ENCODE peak calls at places on chromosomes 2 and 18, in six cellular contexts. T is tibial artery, C is adipocyte, J is breast epithelium, Q is prostate gland, U is PC-9. O is an unnamed sample.

GRCh38 chr2:241154915-241155314 is 4.6 kb downstream of the PPP1R7 start:
- DNase-seq in T (no peak), C (no peak), J (no peak), Q (no peak), U (no peak), O (no peak)

GRCh38 chr2:3461781-3462492 is 57.4 kb downstream of the ADI1 start:
- DNase-seq in T (no peak), C (peak; percentile 89), J (no peak), Q (no peak), U (peak; percentile 23), O (peak; percentile 25)

GRCh38 chr18:24270937-24271380 is 126.7 kb downstream of the OSBPL1A start:
- DNase-seq in T (no peak), C (peak; percentile 64), J (no peak), Q (no peak), U (no peak), O (no peak)

GRCh38 chr2:28135324-28135723 is 244.8 kb downstream of the BABAM2 start:
- DNase-seq in T (no peak), C (no peak), J (no peak), Q (no peak), U (no peak), O (no peak)

GRCh38 chr18:79940814-79941472 is 10.5 kb downstream of the SLC66A2 start:
- DNase-seq in T (no peak), C (no peak), J (no peak), Q (no peak), U (no peak), O (peak; percentile 32)

GRCh38 chr2:174247474-174248186 is 702 bp downstream of the OLA1 start:
- DNase-seq in T (no peak), C (no peak), J (no peak), Q (peak; percentile 7), U (no peak), O (no peak)

GRCh38 chr2:47620717-47621437 is 162.1 kb upstream of the MSH6 start:
- DNase-seq in T (no peak), C (no peak), J (no peak), Q (no peak), U (no peak), O (no peak)

GRCh38 chr18:55362303-55362702 is 225.7 kb downstream of the TCF4 start:
- DNase-seq in T (no peak), C (no peak), J (no peak), Q (no peak), U (no peak), O (no peak)

GRCh38 chr18:76252880-76253279 is 242.2 kb downstream of the ZNF516 start:
- DNase-seq in T (no peak), C (no peak), J (no peak), Q (no peak), U (no peak), O (no peak)

GRCh38 chr2:16152101-16152927 is 212.0 kb downstream of the MYCN start:
- DNase-seq in T (no peak), C (no peak), J (no peak), Q (no peak), U (no peak), O (no peak)

GRCh38 chr2:139033300-139033699 is 253.1 kb upstream of the NXPH2 start:
- DNase-seq in T (no peak), C (peak; percentile 10), J (no peak), Q (no peak), U (no peak), O (no peak)

GRCh38 chr18:7221424-7222155 is 9.3 kb upstream of the LRRC30 start:
- DNase-seq in T (no peak), C (peak; percentile 66), J (no peak), Q (peak; percentile 20), U (peak; percentile 46), O (no peak)

GRCh38 chr2:31170071-31170698 is 31.9 kb upstream of the GALNT14 start:
- DNase-seq in T (peak; percentile 47), C (peak; percentile 80), J (peak; percentile 22), Q (peak; percentile 41), U (peak; percentile 53), O (peak; percentile 50)

GRCh38 chr2:170073288-170073687 is 104.7 kb upstream of the MYO3B start:
- DNase-seq in T (peak; percentile 47), C (peak; percentile 84), J (no peak), Q (peak; percentile 80), U (peak; percentile 33), O (no peak)

GRCh38 chr2:67486041-67486796 is 89.1 kb downstream of the ETAA1 start:
- DNase-seq in T (no peak), C (no peak), J (peak; percentile 22), Q (peak; percentile 48), U (no peak), O (peak; percentile 58)

GRCh38 chr2:160221391-160222276 is 21.6 kb upstream of the ITGB6 start:
- DNase-seq in T (no peak), C (peak; percentile 83), J (peak; percentile 46), Q (peak; percentile 43), U (peak; percentile 84), O (peak; percentile 86)

GRCh38 chr2:31051213-31052185 is 86.7 kb downstream of the GALNT14 start:
- DNase-seq in T (no peak), C (no peak), J (no peak), Q (no peak), U (no peak), O (no peak)

GRCh38 chr2:138689705-138690104 is 90.5 kb downstream of the NXPH2 start:
- DNase-seq in T (no peak), C (no peak), J (no peak), Q (no peak), U (no peak), O (no peak)

GRCh38 chr18:50158866-50159653 is 35.9 kb downstream of the MYO5B start:
- DNase-seq in T (no peak), C (no peak), J (no peak), Q (peak; percentile 73), U (peak; percentile 48), O (no peak)

GRCh38 chr2:33022395-33022985 is 75.7 kb downstream of the LTBP1 start:
- DNase-seq in T (no peak), C (no peak), J (no peak), Q (no peak), U (no peak), O (no peak)

GRCh38 chr2:172735646-172736418 is at the start of gene RAPGEF4:
- DNase-seq in T (no peak), C (peak; percentile 56), J (no peak), Q (no peak), U (peak; percentile 18), O (no peak)

GRCh38 chr2:212692466-212692865 is 153.9 kb upstream of the ERBB4 start:
- DNase-seq in T (no peak), C (no peak), J (no peak), Q (no peak), U (no peak), O (no peak)

GRCh38 chr2:676647-677055 is 555 bp downstream of the TMEM18 start:
- DNase-seq in T (peak; percentile 99), C (peak; percentile 100), J (peak; percentile 97), Q (peak; percentile 99), U (peak; percentile 98), O (peak; percentile 100)

DNA sequence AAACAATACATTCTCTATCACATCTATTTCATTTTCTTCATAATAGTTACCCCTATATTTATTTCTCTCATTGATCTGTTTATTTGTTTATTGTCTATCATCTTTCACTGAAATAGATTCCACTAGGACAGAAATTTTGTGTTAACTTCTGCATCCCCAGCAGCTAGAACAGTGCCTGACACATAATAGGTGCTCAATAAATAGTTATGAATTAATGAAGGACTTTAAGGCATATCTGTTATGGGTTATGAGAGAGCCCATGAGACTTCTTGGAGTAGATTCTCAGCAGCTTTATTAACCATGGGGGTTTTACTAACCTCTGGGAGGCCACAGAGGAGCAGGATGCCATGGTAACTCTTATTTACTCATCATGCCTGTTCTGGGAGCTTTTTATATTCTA is 144.6 kb downstream of the CDC42EP3 start:
- DNase-seq in T (no peak), C (no peak), J (no peak), Q (no peak), U (no peak), O (no peak)
- H3K4me1 ChIP-seq in T (peaks cover 19% of the 10 kb centered on the region), C (peaks cover 25% of the 10 kb centered on the region), J (no peaks in the 10 kb centered on the region), Q (no peaks in the 10 kb centered on the region), U (no peaks in the 10 kb centered on the region), O (peaks cover 18% of the 10 kb centered on the region)

DNA sequence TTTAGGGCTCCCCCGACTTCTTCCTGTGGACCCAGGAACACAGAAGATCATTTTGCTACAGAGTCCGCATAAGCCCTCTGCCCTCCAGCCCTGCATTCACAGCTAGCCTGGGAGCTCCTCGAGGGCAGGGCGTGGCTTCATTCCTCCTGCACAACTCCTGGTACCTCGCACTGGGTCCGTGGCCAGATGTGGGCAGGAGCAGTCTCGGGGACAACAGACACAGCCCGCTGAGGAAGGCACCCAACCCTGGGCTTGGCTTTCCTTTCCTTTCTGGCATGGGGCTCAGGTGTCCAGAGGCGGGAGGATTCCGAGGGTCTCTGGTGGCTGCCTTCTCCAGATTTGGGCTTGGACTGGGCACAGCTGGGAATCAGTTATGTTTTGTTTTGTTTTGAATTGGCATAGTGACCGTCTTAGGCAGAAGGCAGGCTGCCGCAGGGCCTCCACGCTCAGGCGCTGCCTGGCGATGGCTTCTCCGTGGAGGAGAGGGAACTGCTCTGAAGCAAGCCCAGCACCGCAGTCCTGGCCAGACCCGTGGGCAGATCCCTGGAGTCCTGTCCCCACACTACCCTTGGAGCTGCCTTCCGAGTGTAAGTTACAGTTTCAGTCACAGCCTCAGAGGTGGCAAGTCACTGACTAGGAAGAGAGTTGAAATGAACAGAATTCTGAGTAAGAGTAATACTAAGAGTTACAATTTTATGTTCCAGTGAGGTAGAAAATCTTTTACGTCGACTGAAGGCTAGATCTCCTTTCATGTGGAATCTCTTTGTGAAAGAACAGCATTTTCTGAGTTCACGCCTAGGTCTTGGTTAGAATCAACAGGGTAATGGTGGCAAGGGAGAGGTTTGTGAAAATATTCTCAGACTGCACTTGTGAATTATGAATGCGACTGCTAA is 47.9 kb downstream of the LDLRAD4 start:
- DNase-seq in T (peak; percentile 64), C (no peak), J (peak; percentile 71), Q (no peak), U (peak; percentile 61), O (peak; percentile 68)
- H3K4me1 ChIP-seq in T (peaks cover 88% of the 10 kb centered on the region), C (peaks cover 23% of the 10 kb centered on the region), J (peaks cover 38% of the 10 kb centered on the region), Q (peaks cover 23% of the 10 kb centered on the region), U (no peaks in the 10 kb centered on the region), O (peaks cover 36% of the 10 kb centered on the region)

DNA sequence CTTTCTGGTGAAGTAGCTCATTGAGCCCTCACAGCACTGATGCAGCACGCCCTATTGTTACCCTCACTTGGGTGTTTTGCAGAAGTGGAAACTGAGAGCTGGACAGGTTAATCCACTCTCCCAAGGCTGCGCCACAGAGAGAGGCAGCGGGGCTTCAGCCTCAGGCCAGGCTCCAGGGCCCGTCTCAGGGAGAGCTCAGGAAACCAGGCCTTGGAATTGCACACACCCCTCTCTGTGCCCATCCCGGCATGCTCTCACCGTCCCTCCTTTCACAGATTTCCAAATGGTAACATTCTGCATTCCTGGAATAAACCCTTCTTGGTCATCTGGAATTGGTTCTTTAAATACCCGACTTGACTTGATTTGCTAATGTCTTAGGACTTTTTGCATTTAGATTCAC is 51.5 kb downstream of the TWIST2 start:
- DNase-seq in T (no peak), C (peak; percentile 33), J (no peak), Q (no peak), U (no peak), O (no peak)
- H3K4me1 ChIP-seq in T (peaks cover 28% of the 10 kb centered on the region), C (peaks cover 76% of the 10 kb centered on the region), J (no peaks in the 10 kb centered on the region), Q (peaks cover 7% of the 10 kb centered on the region), U (peaks cover 24% of the 10 kb centered on the region), O (no peaks in the 10 kb centered on the region)

DNA sequence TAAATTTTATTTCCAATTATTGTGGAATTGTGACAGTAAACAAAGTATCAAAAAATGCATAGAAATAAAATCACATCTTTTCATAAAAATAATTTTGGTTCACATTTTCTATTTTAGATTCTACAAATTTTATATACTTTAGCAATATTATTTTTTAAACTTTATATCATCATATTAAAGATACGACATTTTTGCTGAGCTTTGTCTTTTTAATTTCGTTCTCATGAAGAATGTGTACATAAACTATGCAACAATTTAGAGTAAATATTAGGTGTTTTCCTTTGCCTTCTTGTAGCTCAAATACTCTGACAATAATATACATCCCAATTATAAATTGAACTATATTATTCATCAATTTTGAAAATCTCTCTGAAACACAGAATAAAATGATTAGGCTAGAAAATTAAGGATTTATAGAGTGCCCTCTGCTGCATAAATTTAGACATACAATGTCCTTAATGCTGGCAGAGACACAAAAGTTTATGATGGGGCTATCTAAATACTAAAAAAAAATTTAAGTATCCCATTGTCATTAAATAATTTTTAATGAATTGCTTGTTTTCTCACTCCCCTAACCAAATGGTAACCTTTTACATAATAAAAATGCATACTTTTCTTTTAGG is 45.7 kb downstream of the CCDC102B start:
- DNase-seq in T (no peak), C (peak; percentile 43), J (no peak), Q (no peak), U (no peak), O (no peak)
- H3K4me1 ChIP-seq in T (no peaks in the 10 kb centered on the region), C (peaks cover 14% of the 10 kb centered on the region), J (no peaks in the 10 kb centered on the region), Q (no peaks in the 10 kb centered on the region), U (no peaks in the 10 kb centered on the region), O (peaks cover 15% of the 10 kb centered on the region)